ENCODE peak calls at places on chromosomes 5 and 9, in four cellular contexts. Y is MM.1S, B is GM23248, R is NCI-H82. Z is an unnamed sample.

GRCh38 chr9:117265253-117265652 is 149.6 kb downstream of the ASTN2 start:
- DNase-seq in Y (no peak), B (no peak), R (no peak), Z (no peak)

GRCh38 chr5:58235279-58235678 is 224.6 kb downstream of the PLK2 start:
- DNase-seq in Y (no peak), B (peak), R (no peak), Z (no peak)

GRCh38 chr9:1606253-1606652 is 408.9 kb upstream of the SMARCA2 start:
- DNase-seq in Y (no peak), B (no peak), R (no peak), Z (no peak)

GRCh38 chr5:75566710-75567309 is 44.4 kb upstream of the ANKDD1B start:
- DNase-seq in Y (peak), B (peak), R (no peak), Z (peak)

GRCh38 chr9:130421802-130422276 is 22.9 kb upstream of the ASS1 start:
- DNase-seq in Y (no peak), B (peak), R (peak), Z (no peak)

GRCh38 chr9:88221110-88221509 is 82.8 kb upstream of the SPATA31C2 start:
- DNase-seq in Y (no peak), B (no peak), R (peak), Z (no peak)

GRCh38 chr5:158899792-158900191 is 199.9 kb downstream of the EBF1 start:
- DNase-seq in Y (no peak), B (peak), R (peak), Z (no peak)

GRCh38 chr5:71751422-71751821 is 32.3 kb downstream of the CARTPT start:
- DNase-seq in Y (no peak), B (no peak), R (peak), Z (no peak)

GRCh38 chr9:113566712-113567071 is 103.2 kb downstream of the RGS3 start:
- DNase-seq in Y (no peak), B (peak), R (no peak), Z (no peak)

GRCh38 chr9:126641118-126641851 is 27.6 kb downstream of the LMX1B start:
- DNase-seq in Y (no peak), B (no peak), R (no peak), Z (no peak)

GRCh38 chr9:93205045-93205768 is 21.3 kb downstream of the WNK2 start:
- DNase-seq in Y (peak), B (peak), R (peak), Z (no peak)

GRCh38 chr9:136588663-136589464 is 43.0 kb upstream of the NOTCH1 start:
- DNase-seq in Y (no peak), B (no peak), R (peak), Z (no peak)

GRCh38 chr5:6603643-6604042 is 29.2 kb downstream of the NSUN2 start:
- DNase-seq in Y (no peak), B (no peak), R (no peak), Z (no peak)

GRCh38 chr5:101424530-101425175 is 521.6 kb upstream of the ST8SIA4 start:
- DNase-seq in Y (no peak), B (peak), R (no peak), Z (peak)

GRCh38 chr5:178793156-178793555 is 62.7 kb upstream of the ZNF354A start:
- DNase-seq in Y (no peak), B (no peak), R (peak), Z (peak)

GRCh38 chr5:79578876-79579275 is 33.4 kb upstream of the TENT2 start:
- DNase-seq in Y (no peak), B (no peak), R (no peak), Z (no peak)

GRCh38 chr5:14061106-14061505 is 82.0 kb upstream of the TRIO start:
- DNase-seq in Y (no peak), B (no peak), R (peak), Z (no peak)